ENCODE peak calls at places on chromosomes 2 and 18, in four cellular contexts. One of them, this sample, is unnamed.

GRCh38 chr2:174329157-174329715 is 5.5 kb upstream of the SP9 start:
- DNase-seq in WTC11: no peak
- DNase-seq in HepG2: no peak
- DNase-seq in K562: no peak
- DNase-seq in this sample: no peak

GRCh38 chr2:70094978-70095832 is 7.9 kb downstream of the PCBP1 start:
- DNase-seq in WTC11: no peak
- DNase-seq in HepG2: peak; percentile 87
- DNase-seq in K562: no peak
- DNase-seq in this sample: no peak

GRCh38 chr2:182810087-182810486 is 56.4 kb downstream of the FRZB start:
- DNase-seq in WTC11: no peak
- DNase-seq in HepG2: no peak
- DNase-seq in K562: no peak
- DNase-seq in this sample: no peak

GRCh38 chr18:37476182-37476581 is 89.4 kb downstream of the CELF4 start:
- DNase-seq in WTC11: peak; percentile 68
- DNase-seq in HepG2: peak; percentile 15
- DNase-seq in K562: peak; percentile 70
- DNase-seq in this sample: peak; percentile 82

GRCh38 chr2:119723121-119723635 is 36.5 kb upstream of the PTPN4 start:
- DNase-seq in WTC11: no peak
- DNase-seq in HepG2: no peak
- DNase-seq in K562: no peak
- DNase-seq in this sample: no peak

GRCh38 chr2:131366643-131367042 is 2.7 kb upstream of the RAB6D start:
- DNase-seq in WTC11: no peak
- DNase-seq in HepG2: no peak
- DNase-seq in K562: no peak
- DNase-seq in this sample: no peak

GRCh38 chr2:10613263-10613662 is 76.5 kb downstream of the NOL10 start:
- DNase-seq in WTC11: no peak
- DNase-seq in HepG2: no peak
- DNase-seq in K562: no peak
- DNase-seq in this sample: no peak

GRCh38 chr2:156907806-156908205 is 349.7 kb upstream of the GALNT5 start:
- DNase-seq in WTC11: no peak
- DNase-seq in HepG2: no peak
- DNase-seq in K562: no peak
- DNase-seq in this sample: no peak

GRCh38 chr18:59993560-59993959 is 93.8 kb downstream of the PMAIP1 start:
- DNase-seq in WTC11: no peak
- DNase-seq in HepG2: no peak
- DNase-seq in K562: no peak
- DNase-seq in this sample: no peak

GRCh38 chr2:1590611-1591460 is 153.5 kb downstream of the PXDN start:
- DNase-seq in WTC11: peak; percentile 35
- DNase-seq in HepG2: no peak
- DNase-seq in K562: no peak
- DNase-seq in this sample: no peak

DNA sequence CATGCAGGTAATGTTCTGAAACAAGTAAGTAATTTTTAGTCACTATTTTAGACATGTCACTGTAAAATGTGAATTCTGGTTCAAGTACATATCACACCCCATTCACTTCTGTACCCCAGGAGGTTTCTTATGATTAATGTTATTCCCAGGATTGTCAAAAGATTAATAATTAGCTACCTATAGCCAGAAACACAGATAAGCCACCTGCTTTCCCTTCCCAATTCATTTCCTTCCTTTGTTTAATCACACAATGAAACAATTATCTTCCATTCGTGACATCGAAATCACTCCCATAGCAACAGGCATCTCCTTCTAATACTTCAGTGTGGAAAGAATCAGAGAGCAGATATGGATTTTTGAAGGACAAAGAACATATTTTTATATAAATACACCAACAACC is 1650.3 kb upstream of the CELF4 start:
- DNase-seq in WTC11: no peak
- DNase-seq in HepG2: no peak
- DNase-seq in K562: no peak
- DNase-seq in this sample: no peak
- TF ChIP-seq ELF4 in WTC11: no peak
- TF ChIP-seq ELF4 in HepG2: no peak
- TF ChIP-seq ELF4 in K562: no peak
- TF ChIP-seq ELF4 in this sample: no peak

GRCh38 chr2:34365937-34366336 is 766.8 kb upstream of the FAM98A start:
- DNase-seq in WTC11: peak; percentile 83
- DNase-seq in HepG2: no peak
- DNase-seq in K562: no peak
- DNase-seq in this sample: peak; percentile 21
- TF ChIP-seq ELF4 in WTC11: no peak
- TF ChIP-seq ELF4 in HepG2: no peak
- TF ChIP-seq ELF4 in K562: no peak
- TF ChIP-seq ELF4 in this sample: no peak

DNA sequence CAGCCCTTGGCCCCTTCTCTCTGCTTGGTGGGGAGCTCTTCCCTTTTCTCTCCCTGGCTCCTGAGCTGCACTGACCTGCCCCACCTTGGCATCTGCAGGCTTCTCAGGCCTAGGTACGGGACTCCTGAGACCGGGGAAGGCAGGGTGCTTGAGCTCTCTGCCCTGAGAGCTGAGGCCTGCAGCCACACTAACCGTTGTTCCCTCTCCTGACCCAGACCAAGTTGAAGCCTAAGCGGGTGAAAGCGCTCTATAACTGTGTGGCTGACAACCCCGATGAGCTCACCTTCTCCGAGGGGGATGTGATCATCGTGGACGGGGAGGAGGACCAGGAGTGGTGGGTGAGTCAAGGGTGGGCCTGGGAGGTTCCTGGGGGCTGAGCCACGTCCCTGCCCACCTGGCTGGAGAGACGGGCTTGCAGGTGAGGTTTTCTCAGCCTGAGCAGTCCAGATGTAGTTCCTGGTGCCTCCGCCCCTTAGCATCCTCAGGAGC is 22.2 kb downstream of the ITGB1BP1 start:
- DNase-seq in WTC11: no peak
- DNase-seq in HepG2: no peak
- DNase-seq in K562: no peak
- DNase-seq in this sample: no peak
- TF ChIP-seq ELF4 in WTC11: no peak
- TF ChIP-seq ELF4 in HepG2: no peak
- TF ChIP-seq ELF4 in K562: no peak
- TF ChIP-seq ELF4 in this sample: no peak

GRCh38 chr2:239946570-239947311 is 78.4 kb downstream of the NDUFA10 start:
- DNase-seq in WTC11: no peak
- DNase-seq in HepG2: no peak
- DNase-seq in K562: no peak
- DNase-seq in this sample: no peak
- TF ChIP-seq ELF4 in WTC11: no peak
- TF ChIP-seq ELF4 in HepG2: no peak
- TF ChIP-seq ELF4 in K562: no peak
- TF ChIP-seq ELF4 in this sample: no peak

DNA sequence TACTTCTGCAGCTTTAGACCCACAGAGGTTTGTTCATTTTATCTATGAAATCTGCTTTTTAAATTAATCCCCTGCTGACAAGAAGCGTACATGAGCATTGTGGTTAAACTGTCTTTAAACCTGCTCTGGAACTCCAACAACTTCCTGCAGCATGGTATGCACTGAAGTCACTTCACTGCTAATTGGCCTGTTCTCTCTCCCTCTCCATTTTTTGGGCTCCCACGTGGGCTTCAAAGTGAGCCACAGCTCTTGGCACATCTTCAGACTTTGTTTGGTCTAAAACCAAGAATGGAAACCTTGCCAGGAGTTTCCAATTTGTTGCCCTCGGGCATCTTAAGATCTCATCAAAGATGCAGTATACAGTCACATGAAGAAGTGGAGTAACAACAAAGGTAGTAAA is 311.4 kb downstream of the LRRTM1 start:
- DNase-seq in WTC11: no peak
- DNase-seq in HepG2: no peak
- DNase-seq in K562: no peak
- DNase-seq in this sample: no peak
- TF ChIP-seq ELF4 in WTC11: no peak
- TF ChIP-seq ELF4 in HepG2: no peak
- TF ChIP-seq ELF4 in K562: no peak
- TF ChIP-seq ELF4 in this sample: no peak

GRCh38 chr2:220096406-220096805 is 469.0 kb downstream of the SLC4A3 start:
- DNase-seq in WTC11: no peak
- DNase-seq in HepG2: no peak
- DNase-seq in K562: no peak
- DNase-seq in this sample: no peak
- TF ChIP-seq ELF4 in WTC11: no peak
- TF ChIP-seq ELF4 in HepG2: no peak
- TF ChIP-seq ELF4 in K562: no peak
- TF ChIP-seq ELF4 in this sample: no peak